ENCODE peak calls at places on chromosome 13, in eight cellular contexts. H is MV-4-11; K is germinal center; B is H7; I is mucosa of descending colon; Y is heart left ventricle; C is smooth muscle cell of the brain vasculature; P is activated T-cell treated with anti-CD3 and anti-CD28 coated beads, Interleukin-2, amount 50 U/mL, for 72 hours. M is an unnamed sample.

GRCh38 chr13:23965346-23965745 is 68.0 kb upstream of the C1QTNF9B start:
- DNase-seq in I (no peak), C (no peak), Y (no peak), H (no peak), K (no peak), B (no peak), P (no peak), M (no peak)

GRCh38 chr13:19927117-19927734 is 31.3 kb upstream of the ZMYM2 start:
- DNase-seq in Y (no peak), B (peak; percentile 53), P (no peak), H (no peak), I (no peak), C (no peak), K (peak; percentile 13), M (no peak)

GRCh38 chr13:75222031-75222430 is 259.9 kb downstream of the TBC1D4 start:
- DNase-seq in B (no peak), I (no peak), P (no peak), C (no peak), Y (no peak), H (peak; percentile 43), K (no peak), M (no peak)

GRCh38 chr13:19586904-19587634 is 25.7 kb upstream of the TPTE2 start:
- DNase-seq in I (peak; percentile 76), H (peak; percentile 95), C (no peak), B (peak; percentile 36), K (peak; percentile 57), Y (no peak), P (peak; percentile 84), M (no peak)

GRCh38 chr13:76379341-76380105 is 506.7 kb downstream of the KCTD12 start:
- DNase-seq in Y (no peak), C (no peak), I (no peak), B (no peak), K (no peak), P (no peak), H (peak; percentile 4), M (no peak)

GRCh38 chr13:74243637-74244526 is 109.7 kb upstream of the KLF12 start:
- DNase-seq in P (no peak), B (no peak), I (no peak), Y (no peak), K (no peak), C (no peak), H (no peak), M (no peak)

GRCh38 chr13:77386880-77387606 is 60.1 kb upstream of the MYCBP2 start:
- DNase-seq in B (no peak), I (no peak), H (peak; percentile 97), C (no peak), P (no peak), K (no peak), Y (no peak), M (no peak)

GRCh38 chr13:28442872-28443271 is 52.1 kb downstream of the FLT1 start:
- DNase-seq in B (no peak), Y (no peak), C (no peak), I (no peak), P (no peak), K (no peak), H (no peak), M (no peak)

GRCh38 chr13:108967371-108967770 is 338.0 kb downstream of the MYO16 start:
- DNase-seq in H (no peak), P (no peak), Y (no peak), I (no peak), B (no peak), K (no peak), C (no peak), M (no peak)

GRCh38 chr13:97781891-97782305 is 171.6 kb upstream of the IPO5 start:
- DNase-seq in B (no peak), C (no peak), P (no peak), K (no peak), Y (no peak), I (no peak), H (no peak), M (no peak)

GRCh38 chr13:93226623-93227279 is at the start of gene GPC6:
- DNase-seq in I (no peak), P (no peak), B (peak; percentile 61), Y (no peak), H (no peak), C (no peak), K (no peak), M (peak; percentile 62)

GRCh38 chr13:100394005-100394695 is 194.4 kb downstream of the GGACT start:
- DNase-seq in I (no peak), B (no peak), Y (no peak), P (peak; percentile 46), C (peak; percentile 80), K (no peak), H (peak; percentile 57), M (peak; percentile 20)

GRCh38 chr13:20391597-20392452 is 133.8 kb downstream of the CRYL1 start:
- DNase-seq in B (peak; percentile 73), I (no peak), Y (no peak), P (no peak), C (no peak), K (no peak), H (no peak), M (no peak)

GRCh38 chr13:47588676-47589075 is 412.4 kb downstream of the SUCLA2 start:
- DNase-seq in I (no peak), H (no peak), K (no peak), C (no peak), Y (no peak), P (no peak), B (peak; percentile 6), M (no peak)

GRCh38 chr13:49112782-49113525 is 107.2 kb upstream of the MLNR start:
- DNase-seq in I (no peak), Y (no peak), P (no peak), K (no peak), B (peak; percentile 56), C (no peak), H (peak; percentile 33), M (no peak)

GRCh38 chr13:79212064-79212619 is 193.9 kb downstream of the RBM26 start:
- DNase-seq in Y (no peak), P (no peak), C (no peak), H (no peak), K (no peak), I (no peak), B (no peak), M (no peak)

GRCh38 chr13:40974460-40975407 is 44.4 kb downstream of the ELF1 start:
- DNase-seq in B (peak; percentile 43), P (peak; percentile 42), K (peak; percentile 46), Y (no peak), I (no peak), C (no peak), H (peak; percentile 82), M (no peak)

GRCh38 chr13:97944396-97945029 is 9.0 kb upstream of the IPO5 start:
- DNase-seq in C (peak; percentile 35), K (no peak), P (no peak), H (no peak), I (no peak), B (no peak), Y (no peak), M (no peak)

GRCh38 chr13:51502206-51502651 is 49.4 kb upstream of the INTS6 start:
- DNase-seq in Y (no peak), P (peak; percentile 44), I (no peak), K (no peak), H (peak; percentile 61), B (no peak), C (no peak), M (no peak)

GRCh38 chr13:41610426-41610825 is 153.1 kb downstream of the RGCC start:
- DNase-seq in C (no peak), B (no peak), I (no peak), H (no peak), K (no peak), Y (peak; percentile 44), P (no peak), M (no peak)

M was measured in H54.